ENCODE peak calls at places on chromosomes 16 and 17, in eight cellular contexts. U is cardiac muscle cell, X is HFFc6, W is fibroblast of mammary gland, J is A549, C is brain microvascular endothelial cell, H is left ventricle myocardium inferior, A is lower leg skin. Z is an unnamed sample.

GRCh38 chr16:83579431-83579830 is 228.3 kb upstream of the HSBP1 start:
- DNase-seq in J (no peak), A (peak), H (no peak), X (no peak), C (no peak), W (no peak), U (no peak), Z (no peak)

GRCh38 chr16:56608876-56609462 is 585 bp downstream of the MT2A start:
- DNase-seq in A (no peak), W (no peak), C (no peak), J (no peak), X (no peak), H (no peak), U (no peak), Z (no peak)

GRCh38 chr17:11351479-11351878 is 110.5 kb downstream of the SHISA6 start:
- DNase-seq in W (no peak), J (no peak), X (no peak), U (no peak), C (no peak), H (no peak), A (no peak), Z (no peak)

GRCh38 chr17:28071891-28072606 is 29.6 kb downstream of the NLK start:
- DNase-seq in W (no peak), X (no peak), H (no peak), C (no peak), J (no peak), A (no peak), U (no peak), Z (no peak)

GRCh38 chr17:40025991-40026815 is 11.0 kb downstream of the CSF3 start:
- DNase-seq in X (no peak), H (no peak), J (no peak), W (peak), C (peak), U (no peak), A (no peak), Z (no peak)

GRCh38 chr17:28147026-28147425 is 104.5 kb downstream of the NLK start:
- DNase-seq in C (no peak), W (peak), J (no peak), U (no peak), H (no peak), X (no peak), A (no peak), Z (no peak)

GRCh38 chr16:11133344-11133921 is 122.6 kb downstream of the SOCS1 start:
- DNase-seq in C (peak), X (peak), H (peak), W (peak), A (peak), J (no peak), U (peak), Z (no peak)

GRCh38 chr16:22732315-22732840 is 81.6 kb upstream of the HS3ST2 start:
- DNase-seq in W (no peak), C (no peak), A (no peak), U (no peak), X (no peak), J (no peak), H (no peak), Z (no peak)

GRCh38 chr17:37648555-37648954 is 5.3 kb upstream of the DDX52 start:
- DNase-seq in U (no peak), A (no peak), J (no peak), C (peak), W (peak), H (no peak), X (peak), Z (no peak)

GRCh38 chr16:47016700-47017133 is 43.2 kb upstream of the DNAJA2 start:
- DNase-seq in U (no peak), C (no peak), J (no peak), W (no peak), A (no peak), X (no peak), H (no peak), Z (no peak)

GRCh38 chr17:83201206-83202001 is 122.0 kb downstream of the METRNL start:
- DNase-seq in A (peak), X (no peak), W (no peak), J (no peak), H (no peak), U (no peak), C (no peak), Z (no peak)

GRCh38 chr16:62967606-62968005 is 931.4 kb upstream of the CDH8 start:
- DNase-seq in J (no peak), W (no peak), C (no peak), X (no peak), A (no peak), U (no peak), H (no peak), Z (no peak)

GRCh38 chr17:7238418-7239090 is 703 bp downstream of the PHF23 start:
- DNase-seq in A (no peak), U (peak), W (no peak), J (peak), C (no peak), X (no peak), H (no peak), Z (no peak)

GRCh38 chr17:81427446-81428120 is 32.3 kb downstream of the BAHCC1 start:
- DNase-seq in A (no peak), C (no peak), W (no peak), J (no peak), X (no peak), U (no peak), H (peak), Z (no peak)

GRCh38 chr17:72745241-72745640 is 347.2 kb downstream of the SLC39A11 start:
- DNase-seq in A (no peak), J (no peak), W (no peak), X (no peak), C (no peak), U (no peak), H (no peak), Z (no peak)

GRCh38 chr16:81429045-81429521 is 15.5 kb upstream of the CMIP start:
- DNase-seq in X (peak), C (peak), U (peak), A (no peak), H (peak), W (no peak), J (no peak), Z (no peak)

GRCh38 chr17:74059471-74059870 is 144.0 kb upstream of the RPL38 start:
- DNase-seq in J (no peak), X (no peak), C (no peak), A (no peak), W (no peak), U (no peak), H (no peak), Z (no peak)

GRCh38 chr17:72030067-72030899 is 90.5 kb upstream of the SOX9 start:
- DNase-seq in W (peak), H (peak), U (peak), A (peak), X (peak), J (peak), C (peak), Z (peak)

GRCh38 chr16:81645303-81645702 is 133.8 kb upstream of the PLCG2 start:
- DNase-seq in C (peak), W (peak), A (peak), X (peak), J (no peak), U (peak), H (peak), Z (no peak)

GRCh38 chr16:89779917-89780316 is 36.5 kb downstream of the FANCA start:
- DNase-seq in A (no peak), J (no peak), W (no peak), H (no peak), X (no peak), C (no peak), U (no peak), Z (no peak)

GRCh38 chr16:27748868-27749546 is 199.1 kb downstream of the KATNIP start:
- DNase-seq in A (no peak), H (peak), J (peak), U (peak), W (peak), C (peak), X (peak), Z (no peak)

GRCh38 chr17:42274812-42275526 is 1.2 kb downstream of the STAT5B start:
- DNase-seq in W (peak), C (no peak), H (no peak), J (no peak), X (peak), A (no peak), U (no peak), Z (no peak)

GRCh38 chr17:4796550-4796915 is 569 bp downstream of the PSMB6 start:
- DNase-seq in W (peak), X (peak), J (peak), U (peak), C (peak), A (no peak), H (no peak), Z (no peak)

GRCh38 chr17:62057696-62058095 is 7.4 kb downstream of the MED13 start:
- DNase-seq in X (no peak), C (no peak), A (no peak), U (no peak), H (no peak), W (no peak), J (no peak), Z (no peak)

DNA sequence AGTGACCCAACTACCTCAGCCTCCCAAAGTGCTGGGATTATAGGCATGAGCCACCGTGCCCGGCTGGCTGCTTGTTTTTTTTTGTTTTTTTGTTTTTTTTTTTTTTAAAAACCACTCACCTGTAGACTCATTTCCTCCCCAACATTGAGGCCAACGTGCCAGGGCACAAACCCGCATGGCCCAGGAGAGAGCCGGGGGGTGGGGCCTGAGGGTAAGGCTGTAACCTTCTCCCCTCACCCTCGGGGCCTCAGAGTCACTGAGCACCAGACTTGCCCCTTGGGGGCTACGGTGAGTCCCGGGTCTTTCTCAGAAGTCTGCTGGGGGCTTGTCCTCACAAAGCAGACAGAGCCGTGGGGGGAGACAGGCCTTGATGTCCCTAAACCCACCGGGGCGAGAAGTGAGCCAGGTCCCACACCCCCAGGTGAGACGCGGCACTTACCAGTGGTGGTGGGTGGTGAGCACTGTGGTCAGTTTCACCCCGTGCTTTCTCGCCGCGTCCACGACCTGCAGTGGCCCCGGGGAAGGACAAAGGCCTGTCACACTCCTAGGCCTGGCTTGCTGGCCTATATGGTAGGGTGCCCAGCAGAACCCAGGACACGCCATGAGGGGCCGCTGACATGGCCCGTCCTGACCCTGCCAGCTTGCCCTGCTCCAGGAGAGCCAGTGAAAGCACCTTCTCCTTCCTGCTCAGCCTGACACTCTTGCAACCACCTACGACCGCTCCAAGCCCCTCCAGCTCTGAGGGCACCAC is 4.6 kb downstream of the HAGH start:
- DNase-seq in A (no peak), X (no peak), H (no peak), W (no peak), J (no peak), C (no peak), U (no peak), Z (no peak)
- TF ChIP-seq CTCF in A (no peak), X (no peak), H (no peak), W (no peak), J (no peak), C (no peak), U (no peak), Z (no peak)

GRCh38 chr17:75267146-75267402 is 4.0 kb downstream of the MIF4GD start:
- DNase-seq in C (no peak), U (no peak), A (no peak), X (no peak), W (no peak), J (no peak), H (no peak), Z (no peak)

GRCh38 chr17:75266315-75267145 is 4.5 kb downstream of the MIF4GD start:
- DNase-seq in U (no peak), H (no peak), C (no peak), W (no peak), X (no peak), A (no peak), J (no peak), Z (no peak)

GRCh38 chr17:75265614-75266314 is 4.1 kb downstream of the MRPS7 start:
- DNase-seq in C (no peak), A (no peak), H (no peak), U (no peak), J (no peak), W (no peak), X (no peak), Z (no peak)

GRCh38 chr17:75268931-75269330 is 2.1 kb downstream of the MIF4GD start:
- DNase-seq in H (no peak), U (no peak), W (no peak), J (no peak), C (no peak), X (no peak), A (no peak), Z (no peak)

DNA sequence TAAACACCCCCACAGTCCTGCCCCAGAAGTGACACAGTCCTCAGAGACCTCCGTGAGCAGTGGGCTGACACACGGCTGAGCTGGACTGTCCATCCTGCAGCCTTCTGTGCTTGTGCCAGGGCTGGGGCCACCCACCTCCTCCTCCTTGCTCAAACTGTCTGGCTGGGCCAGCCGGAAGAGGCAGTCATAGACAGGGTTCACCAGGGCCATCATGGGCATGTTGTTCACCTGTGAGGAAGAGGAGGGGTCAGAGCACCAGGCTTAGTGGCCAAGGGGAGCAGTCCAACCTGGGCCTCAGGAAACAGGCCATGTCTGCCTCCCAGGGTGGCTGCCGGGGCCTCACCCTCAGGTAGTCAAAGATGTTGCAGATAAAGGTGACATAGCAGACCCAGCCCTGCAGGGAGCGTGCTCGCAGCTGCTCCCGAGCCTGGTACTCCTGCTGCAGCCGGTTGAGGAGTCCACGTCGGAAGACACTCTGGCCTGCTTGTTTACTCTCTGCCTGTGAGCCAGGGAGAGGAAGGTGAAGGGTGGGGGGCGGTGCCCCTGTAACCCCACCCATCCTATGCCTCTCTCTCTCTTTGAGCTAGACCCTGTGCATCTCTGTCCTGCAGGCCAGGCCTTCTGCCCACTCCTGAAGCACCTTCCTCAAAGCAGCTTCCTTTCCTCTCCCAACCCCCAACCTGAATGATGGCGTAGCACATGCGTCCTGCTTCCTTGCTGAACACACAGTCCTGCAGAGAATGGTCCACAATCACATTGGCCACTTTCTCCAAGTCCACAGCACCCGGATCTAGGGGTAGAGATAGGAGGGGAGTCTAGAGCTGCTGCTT is 3.4 kb downstream of the MIF4GD start:
- DNase-seq in W (no peak), X (no peak), H (no peak), A (no peak), U (peak), C (no peak), J (no peak), Z (no peak)
- TF ChIP-seq CTCF in W (no peak), X (peak), H (no peak), A (no peak), U (no peak), C (no peak), J (peak), Z (peak)

DNA sequence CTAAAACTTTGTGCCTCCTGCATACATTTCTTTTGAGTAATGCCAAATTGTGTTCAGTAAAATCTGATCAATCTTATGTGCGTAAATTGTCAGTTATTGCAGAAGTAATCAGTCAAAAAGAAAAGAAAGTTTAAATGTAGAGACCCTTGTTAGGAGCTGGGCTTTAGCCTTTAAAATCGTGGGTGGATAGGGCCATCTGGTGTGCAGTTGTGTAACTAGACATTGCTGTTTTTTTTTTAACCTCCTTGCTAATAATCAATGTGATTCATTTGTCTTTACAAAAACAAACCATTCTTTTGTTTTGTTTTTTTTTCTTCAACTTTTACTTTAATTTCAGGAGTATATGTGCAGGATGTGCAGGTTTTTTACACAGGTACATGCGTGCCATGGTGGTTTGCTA is 5.3 kb upstream of the WWOX start:
- DNase-seq in J (no peak), W (peak), C (no peak), A (no peak), U (no peak), H (no peak), X (no peak), Z (no peak)
- TF ChIP-seq CTCF in J (peak), W (peak), C (no peak), A (no peak), U (no peak), H (peak), X (no peak), Z (peak)

GRCh38 chr17:48588519-48588918 is 1.5 kb downstream of the HOXB3 start:
- DNase-seq in X (no peak), A (no peak), U (no peak), C (no peak), J (no peak), W (no peak), H (no peak), Z (no peak)
- TF ChIP-seq CTCF in X (no peak), A (no peak), U (no peak), C (no peak), J (no peak), W (no peak), H (no peak), Z (no peak)

GRCh38 chr16:86092586-86093480 is 193.9 kb downstream of the IRF8 start:
- DNase-seq in H (no peak), C (no peak), X (no peak), J (no peak), A (peak), U (no peak), W (no peak), Z (no peak)

GRCh38 chr16:86095906-86096485 is 197.0 kb downstream of the IRF8 start:
- DNase-seq in W (no peak), H (no peak), C (no peak), X (no peak), A (peak), U (no peak), J (no peak), Z (no peak)

GRCh38 chr16:86091976-86092375 is 193.0 kb downstream of the IRF8 start:
- DNase-seq in A (peak), H (no peak), U (no peak), J (no peak), W (no peak), C (no peak), X (no peak), Z (no peak)

GRCh38 chr16:86095131-86095752 is 196.3 kb downstream of the IRF8 start:
- DNase-seq in U (no peak), J (no peak), C (no peak), X (no peak), H (no peak), W (no peak), A (no peak), Z (no peak)

DNA sequence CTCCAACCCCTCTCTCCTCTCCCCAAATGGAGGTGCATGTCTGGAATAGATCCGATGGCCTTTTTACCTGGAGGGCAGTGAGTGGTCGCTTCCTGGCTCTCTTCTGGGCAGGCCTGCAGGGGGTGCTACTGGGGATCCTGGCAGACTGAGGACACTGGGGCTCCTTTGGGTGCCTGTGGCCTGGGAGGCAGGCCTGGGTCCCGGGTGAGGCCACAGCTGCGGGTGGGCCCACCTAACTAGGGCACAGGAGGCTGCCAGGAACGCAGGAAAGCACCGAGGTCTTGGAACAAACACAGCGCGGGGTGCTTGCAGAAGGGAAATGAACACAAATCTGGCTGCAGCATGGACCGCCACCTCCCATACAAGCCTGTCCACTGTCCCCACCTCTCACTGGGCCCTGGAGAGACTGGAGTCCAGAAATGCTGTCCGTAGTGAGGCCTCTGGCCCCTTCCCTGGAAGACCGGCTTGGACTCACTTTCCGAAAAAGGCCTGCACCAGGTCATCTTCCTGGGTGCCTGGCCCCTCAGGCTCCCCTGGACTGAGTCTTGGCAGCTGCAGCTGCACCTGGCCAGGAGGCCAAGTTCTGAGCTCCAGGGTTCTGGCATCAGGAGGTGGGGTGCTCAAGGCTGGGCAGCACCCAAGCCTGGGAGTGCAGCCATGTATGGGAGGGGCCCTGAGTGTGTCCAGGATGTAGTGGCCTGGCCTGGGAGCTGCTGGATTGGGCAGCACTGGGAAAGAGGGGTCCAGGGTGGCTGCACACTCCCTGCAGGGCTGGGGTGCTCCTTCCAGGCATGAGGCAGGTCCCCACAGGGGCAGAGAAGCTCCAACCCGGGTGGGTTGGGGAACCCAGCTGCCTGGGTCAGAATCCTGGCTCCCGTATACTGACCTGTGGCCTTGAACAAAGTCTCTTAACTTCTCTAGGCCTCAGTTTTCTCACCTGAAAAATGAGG is 195.1 kb downstream of the IRF8 start:
- DNase-seq in C (no peak), X (no peak), W (no peak), U (no peak), H (no peak), J (no peak), A (peak), Z (no peak)
- TF ChIP-seq CTCF in C (peak), X (peak), W (no peak), U (peak), H (no peak), J (no peak), A (no peak), Z (peak)

GRCh38 chr17:75524971-75525805 is at the start of gene LLGL2:
- DNase-seq in H (peak), W (no peak), X (no peak), U (peak), C (no peak), J (peak), A (peak), Z (peak)
- TF ChIP-seq CTCF in H (peak), W (no peak), X (peak), U (peak), C (peak), J (peak), A (no peak), Z (peak)